ENCODE peak calls at places on chromosomes 16 and 17, in eight cellular contexts. L is naive thymus-derived CD4-positive, alpha-beta T cell; M is fibroblast of lung; Q is tibial artery; X is heart left ventricle; Z is tibial nerve; U is CD4-positive, alpha-beta memory T cell; G is OCI-LY7. T is an unnamed sample. For H3K4me1, the result is how much of the 10 kb centered on the place peaks cover.

GRCh38 chr17:7929158-7930029 is at the start of gene KCNAB3:
- DNase-seq in L (peak), M (peak), Q (no peak), X (peak), Z (no peak), U (peak), G (no peak), T (no peak)

GRCh38 chr16:49003992-49004391 is 277.6 kb downstream of the CBLN1 start:
- DNase-seq in L (no peak), M (no peak), Q (no peak), X (no peak), Z (no peak), U (no peak), G (no peak), T (no peak)

GRCh38 chr16:79885320-79885719 is 284.8 kb upstream of the MAF start:
- DNase-seq in L (no peak), M (no peak), Q (no peak), X (no peak), Z (no peak), U (no peak), G (no peak), T (no peak)

GRCh38 chr16:11133344-11133921 is 122.6 kb downstream of the SOCS1 start:
- DNase-seq in L (no peak), M (peak), Q (peak), X (peak), Z (peak), U (no peak), G (no peak), T (peak)

GRCh38 chr17:39667262-39668140 is 752 bp upstream of the PNMT start:
- DNase-seq in L (no peak), M (no peak), Q (no peak), X (peak), Z (no peak), U (no peak), G (no peak), T (no peak)

GRCh38 chr16:81371106-81371505 is 56.3 kb downstream of the GAN start:
- DNase-seq in L (no peak), M (no peak), Q (no peak), X (no peak), Z (no peak), U (no peak), G (no peak), T (no peak)

GRCh38 chr16:82769845-82770244 is 143.1 kb downstream of the CDH13 start:
- DNase-seq in L (no peak), M (no peak), Q (peak), X (peak), Z (peak), U (no peak), G (no peak), T (no peak)

GRCh38 chr17:75793453-75793852 is 8.8 kb downstream of the UNK start:
- DNase-seq in L (no peak), M (no peak), Q (no peak), X (no peak), Z (no peak), U (no peak), G (no peak), T (no peak)

GRCh38 chr16:2982402-2982801 is 2.2 kb upstream of the PKMYT1 start:
- DNase-seq in L (no peak), M (no peak), Q (no peak), X (no peak), Z (no peak), U (no peak), G (no peak), T (no peak)

GRCh38 chr17:41588126-41588810 is 1.6 kb upstream of the KRT14 start:
- DNase-seq in L (no peak), M (no peak), Q (no peak), X (no peak), Z (no peak), U (no peak), G (no peak), T (no peak)

GRCh38 chr17:81621494-81622230 is 15.2 kb downstream of the NPLOC4 start:
- DNase-seq in L (no peak), M (peak), Q (no peak), X (no peak), Z (no peak), U (no peak), G (no peak), T (no peak)

GRCh38 chr17:47684535-47685193 is 9.3 kb upstream of the TBKBP1 start:
- DNase-seq in L (no peak), M (no peak), Q (no peak), X (no peak), Z (no peak), U (no peak), G (no peak), T (no peak)

GRCh38 chr17:44872131-44872768 is 24.6 kb downstream of the HIGD1B start:
- DNase-seq in L (no peak), M (no peak), Q (peak), X (no peak), Z (no peak), U (no peak), G (no peak), T (no peak)

GRCh38 chr16:48158296-48158695 is 2.5 kb upstream of the ABCC12 start:
- DNase-seq in L (no peak), M (peak), Q (no peak), X (no peak), Z (no peak), U (no peak), G (no peak), T (no peak)

GRCh38 chr17:78294356-78294755 is 62.9 kb downstream of the TMEM235 start:
- DNase-seq in L (no peak), M (no peak), Q (no peak), X (no peak), Z (no peak), U (no peak), G (no peak), T (no peak)
- H3K27ac ChIP-seq in L (no peak), M (no peak), Q (no peak), X (no peak), Z (no peak), U (no peak), G (no peak), T (no peak)

GRCh38 chr17:14297161-14297851 is 3.6 kb upstream of the HS3ST3B1 start:
- DNase-seq in L (no peak), M (peak), Q (no peak), X (no peak), Z (no peak), U (no peak), G (no peak), T (peak)

GRCh38 chr17:14300628-14301278 is at the start of gene HS3ST3B1:
- DNase-seq in L (peak), M (peak), Q (peak), X (peak), Z (peak), U (peak), G (peak), T (peak)

GRCh38 chr17:14298221-14298994 is 2.5 kb upstream of the HS3ST3B1 start:
- DNase-seq in L (no peak), M (no peak), Q (no peak), X (no peak), Z (no peak), U (no peak), G (no peak), T (no peak)

GRCh38 chr17:14301279-14301760 is 439 bp downstream of the HS3ST3B1 start:
- DNase-seq in L (no peak), M (no peak), Q (no peak), X (no peak), Z (no peak), U (no peak), G (peak), T (no peak)

GRCh38 chr17:14299261-14300093 is 1.4 kb upstream of the HS3ST3B1 start:
- DNase-seq in L (peak), M (peak), Q (no peak), X (no peak), Z (no peak), U (peak), G (no peak), T (peak)
- H3K4me1 ChIP-seq in L (under half), M (under half), Q (under half), X (half or more), Z (under half), U (half or more), G (under half), T (under half)

GRCh38 chr16:75064403-75065148 is 52.0 kb downstream of the LDHD start:
- DNase-seq in L (peak), M (no peak), Q (no peak), X (no peak), Z (no peak), U (peak), G (no peak), T (peak)

GRCh38 chr16:75065808-75066149 is 50.8 kb downstream of the LDHD start:
- DNase-seq in L (no peak), M (no peak), Q (no peak), X (no peak), Z (no peak), U (no peak), G (no peak), T (no peak)

GRCh38 chr16:75066861-75067447 is 49.6 kb downstream of the LDHD start:
- DNase-seq in L (no peak), M (no peak), Q (no peak), X (no peak), Z (no peak), U (no peak), G (no peak), T (no peak)

GRCh38 chr16:75063549-75064082 is 53.0 kb downstream of the LDHD start:
- DNase-seq in L (no peak), M (no peak), Q (no peak), X (no peak), Z (no peak), U (no peak), G (no peak), T (no peak)

DNA sequence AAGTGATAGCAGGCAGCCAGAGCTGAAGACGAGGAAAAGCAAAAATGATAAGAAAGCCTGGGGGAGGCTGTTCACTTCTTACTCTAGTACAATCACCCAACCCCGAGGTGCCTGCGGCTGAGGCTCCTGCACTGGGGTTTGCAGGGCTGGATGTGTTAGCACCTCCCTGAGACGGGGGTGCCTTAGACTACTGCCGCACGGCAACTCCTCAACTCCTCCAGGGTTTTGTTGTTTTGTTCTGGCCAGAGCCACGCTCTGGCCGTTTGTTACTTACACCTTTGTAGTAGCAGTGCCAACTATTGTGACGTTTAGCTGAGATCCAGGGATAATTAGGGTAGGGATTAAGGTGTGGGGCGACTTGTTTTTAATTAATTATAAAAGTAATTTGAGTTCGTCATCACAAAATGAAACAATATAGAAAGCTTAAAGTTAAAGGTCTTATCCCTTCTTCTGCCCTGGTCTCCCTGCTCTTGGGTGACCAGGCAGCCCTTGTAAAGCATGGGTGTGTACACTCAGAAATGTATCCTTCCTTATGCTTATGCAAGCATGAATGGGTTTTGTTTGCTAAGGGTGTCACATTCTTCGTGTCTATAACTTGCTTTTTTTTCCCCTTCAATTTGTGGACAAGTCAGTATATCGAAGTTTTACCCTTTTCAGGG is 51.3 kb downstream of the LDHD start:
- DNase-seq in L (peak), M (no peak), Q (no peak), X (no peak), Z (no peak), U (peak), G (no peak), T (peak)
- H3K27ac ChIP-seq in L (peak), M (no peak), Q (no peak), X (no peak), Z (no peak), U (peak), G (no peak), T (peak)

GRCh38 chr17:17698371-17698770 is 17.1 kb downstream of the RAI1 start:
- DNase-seq in L (no peak), M (no peak), Q (no peak), X (no peak), Z (no peak), U (no peak), G (no peak), T (no peak)
- H3K4me1 ChIP-seq in L (under half), M (under half), Q (under half), X (half or more), Z (half or more), U (under half), G (half or more), T (half or more)

GRCh38 chr16:65116216-65116615 is 5.6 kb downstream of the CDH11 start:
- DNase-seq in L (no peak), M (no peak), Q (no peak), X (no peak), Z (no peak), U (no peak), G (no peak), T (no peak)

GRCh38 chr16:65119905-65120341 is 1.9 kb downstream of the CDH11 start:
- DNase-seq in L (no peak), M (peak), Q (peak), X (no peak), Z (peak), U (no peak), G (no peak), T (no peak)

GRCh38 chr16:65118866-65119265 is 3.0 kb downstream of the CDH11 start:
- DNase-seq in L (no peak), M (no peak), Q (no peak), X (no peak), Z (no peak), U (no peak), G (no peak), T (no peak)

GRCh38 chr16:65116818-65117430 is 4.9 kb downstream of the CDH11 start:
- DNase-seq in L (no peak), M (no peak), Q (no peak), X (no peak), Z (no peak), U (no peak), G (no peak), T (no peak)

GRCh38 chr16:65117701-65118448 is 4.0 kb downstream of the CDH11 start:
- DNase-seq in L (no peak), M (peak), Q (peak), X (peak), Z (peak), U (peak), G (peak), T (no peak)
- H3K27ac ChIP-seq in L (no peak), M (peak), Q (peak), X (no peak), Z (no peak), U (no peak), G (no peak), T (no peak)

DNA sequence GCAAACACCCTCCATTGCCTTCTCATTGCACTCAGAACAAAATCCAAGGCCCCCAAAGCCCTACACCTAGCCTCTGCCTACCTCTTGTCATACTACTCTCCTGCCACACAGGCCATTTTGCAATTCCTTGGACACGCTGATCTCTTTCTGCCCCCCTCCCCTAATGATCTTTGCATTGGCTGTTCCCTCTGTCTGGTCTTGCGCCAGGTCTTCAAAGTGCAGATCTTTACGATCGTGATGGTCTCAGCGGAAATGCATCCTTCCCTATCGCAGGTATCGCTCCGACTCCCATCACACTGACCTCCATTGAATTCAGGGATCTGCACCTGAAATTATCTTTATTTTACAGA is 777 bp upstream of the MOSMO start:
- DNase-seq in L (no peak), M (no peak), Q (no peak), X (no peak), Z (no peak), U (no peak), G (peak), T (no peak)
- H3K4me1 ChIP-seq in L (under half), M (under half), Q (under half), X (under half), Z (under half), U (under half), G (under half), T (under half)

T was measured in lower lobe of right lung.